ENCODE peak calls at places on chromosomes 4 and X, in four cellular contexts. One of them, this sample, is unnamed.

GRCh38 chrX:131841496-131842410 is 181.3 kb upstream of the STK26 start:
- DNase-seq in GM12878: no peak
- DNase-seq in H1: no peak
- DNase-seq in K562: peak
- DNase-seq in this sample: peak

GRCh38 chr4:10093801-10094552 is 22.6 kb downstream of the WDR1 start:
- DNase-seq in GM12878: no peak
- DNase-seq in H1: no peak
- DNase-seq in K562: no peak
- DNase-seq in this sample: no peak

GRCh38 chr4:117164338-117164737 is 79.0 kb upstream of the TRAM1L1 start:
- DNase-seq in GM12878: no peak
- DNase-seq in H1: no peak
- DNase-seq in K562: no peak
- DNase-seq in this sample: peak

GRCh38 chrX:37697169-37697760 is 11.7 kb downstream of the XK start:
- DNase-seq in GM12878: no peak
- DNase-seq in H1: no peak
- DNase-seq in K562: no peak
- DNase-seq in this sample: no peak

GRCh38 chrX:154140742-154141141 is 3.3 kb upstream of the OPN1LW start:
- DNase-seq in GM12878: no peak
- DNase-seq in H1: no peak
- DNase-seq in K562: no peak
- DNase-seq in this sample: no peak

GRCh38 chr4:41880022-41880837 is 55.0 kb upstream of the TMEM33 start:
- DNase-seq in GM12878: no peak
- DNase-seq in H1: no peak
- DNase-seq in K562: no peak
- DNase-seq in this sample: no peak

GRCh38 chr4:104896623-104897296 is 249.9 kb upstream of the TET2 start:
- DNase-seq in GM12878: peak
- DNase-seq in H1: no peak
- DNase-seq in K562: no peak
- DNase-seq in this sample: no peak

GRCh38 chrX:119155416-119156035 is 27.9 kb upstream of the KIAA1210 start:
- DNase-seq in GM12878: no peak
- DNase-seq in H1: no peak
- DNase-seq in K562: no peak
- DNase-seq in this sample: no peak

GRCh38 chrX:131288738-131289511 is at the start of gene IGSF1:
- DNase-seq in GM12878: no peak
- DNase-seq in H1: peak
- DNase-seq in K562: peak
- DNase-seq in this sample: no peak

GRCh38 chr4:183435803-183436202 is 8.6 kb upstream of the CDKN2AIP start:
- DNase-seq in GM12878: no peak
- DNase-seq in H1: no peak
- DNase-seq in K562: no peak
- DNase-seq in this sample: no peak

GRCh38 chr4:183437452-183437851 is 7.0 kb upstream of the CDKN2AIP start:
- DNase-seq in GM12878: no peak
- DNase-seq in H1: no peak
- DNase-seq in K562: no peak
- DNase-seq in this sample: no peak

GRCh38 chr4:183436417-183436816 is 8.0 kb upstream of the CDKN2AIP start:
- DNase-seq in GM12878: no peak
- DNase-seq in H1: no peak
- DNase-seq in K562: no peak
- DNase-seq in this sample: no peak

GRCh38 chr4:183431614-183432013 is 12.8 kb upstream of the CDKN2AIP start:
- DNase-seq in GM12878: no peak
- DNase-seq in H1: no peak
- DNase-seq in K562: no peak
- DNase-seq in this sample: no peak

DNA sequence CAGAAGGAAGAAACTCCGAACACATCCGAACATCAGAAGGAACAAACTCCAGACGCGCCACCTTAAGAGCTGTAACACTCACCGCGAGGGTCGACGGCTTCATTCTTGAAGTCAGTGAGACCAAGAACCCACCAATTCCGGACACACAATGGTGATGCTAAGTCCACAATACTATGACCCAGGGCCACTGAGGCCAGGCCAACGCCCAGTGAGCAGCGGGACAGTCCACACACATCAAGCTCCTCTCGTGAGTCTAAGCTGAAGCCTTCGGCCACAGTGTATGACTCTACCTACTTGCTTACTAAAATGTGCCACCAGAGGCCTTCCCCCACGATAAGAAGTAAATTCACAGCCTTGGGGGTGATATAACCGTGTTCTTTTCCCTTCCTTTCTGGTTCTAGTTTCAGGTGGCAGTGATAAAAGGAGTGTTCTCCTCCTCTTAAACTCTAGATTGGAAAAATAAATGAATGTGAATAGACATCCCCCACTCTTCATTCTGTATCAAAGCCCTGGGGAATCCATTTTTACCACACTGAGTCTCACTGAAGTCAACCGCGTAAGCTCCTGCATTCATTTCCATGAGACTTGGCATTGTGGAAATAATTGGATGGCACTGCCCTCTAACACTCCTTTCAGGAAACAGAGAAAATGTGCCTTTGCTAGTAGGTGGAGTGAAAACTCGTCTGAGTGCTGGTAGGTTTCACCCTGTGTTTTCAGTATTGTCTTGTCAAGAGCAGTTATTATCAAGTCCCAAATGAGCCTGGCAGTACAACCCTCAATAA is 10.0 kb upstream of the CDKN2AIP start:
- DNase-seq in GM12878: no peak
- DNase-seq in H1: no peak
- DNase-seq in K562: no peak
- DNase-seq in this sample: no peak
- TF ChIP-seq SRF in GM12878: no peak
- TF ChIP-seq SRF in H1: no peak
- TF ChIP-seq SRF in K562: no peak
- TF ChIP-seq SRF in this sample: no peak

DNA sequence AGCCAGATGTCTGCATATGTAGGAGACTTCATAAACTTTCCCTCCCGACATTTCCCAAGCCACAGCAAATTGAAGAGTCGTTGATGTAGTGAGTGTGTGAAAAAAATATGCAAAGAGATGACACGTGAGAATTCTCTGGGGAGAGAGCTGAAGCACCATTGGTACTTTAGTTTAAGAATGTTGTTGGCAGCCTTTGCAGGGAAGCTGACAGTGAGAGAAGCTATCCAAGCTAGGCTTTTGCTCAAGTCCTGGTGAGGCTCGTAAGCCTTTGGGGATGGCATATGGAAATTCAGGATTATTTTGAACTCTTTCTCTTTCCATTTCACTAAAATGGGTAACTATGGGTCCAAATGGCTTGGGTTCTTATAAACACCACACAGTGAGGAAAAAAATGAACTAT is 87.5 kb downstream of the GLRA2 start:
- DNase-seq in GM12878: no peak
- DNase-seq in H1: no peak
- DNase-seq in K562: no peak
- DNase-seq in this sample: no peak
- TF ChIP-seq EGR1 in GM12878: no peak
- TF ChIP-seq EGR1 in H1: no peak
- TF ChIP-seq EGR1 in K562: no peak
- TF ChIP-seq EGR1 in this sample: no peak

GRCh38 chr4:72094054-72094780 is 62.4 kb downstream of the NPFFR2 start:
- DNase-seq in GM12878: no peak
- DNase-seq in H1: no peak
- DNase-seq in K562: no peak
- DNase-seq in this sample: no peak
- TF ChIP-seq EZH2 in GM12878: no peak
- TF ChIP-seq EZH2 in H1: no peak
- TF ChIP-seq EZH2 in K562: no peak
- TF ChIP-seq EZH2 in this sample: no peak

GRCh38 chr4:77818077-77818666 is 996 bp downstream of the CNOT6L start:
- DNase-seq in GM12878: no peak
- DNase-seq in H1: no peak
- DNase-seq in K562: peak
- DNase-seq in this sample: peak

GRCh38 chr4:77815651-77816050 is 3.5 kb downstream of the CNOT6L start:
- DNase-seq in GM12878: no peak
- DNase-seq in H1: no peak
- DNase-seq in K562: no peak
- DNase-seq in this sample: no peak

GRCh38 chr4:77818667-77819408 is at the start of gene CNOT6L:
- DNase-seq in GM12878: no peak
- DNase-seq in H1: no peak
- DNase-seq in K562: peak
- DNase-seq in this sample: peak

GRCh38 chr4:77819409-77819835 is 254 bp upstream of the CNOT6L start:
- DNase-seq in GM12878: no peak
- DNase-seq in H1: no peak
- DNase-seq in K562: peak
- DNase-seq in this sample: no peak

GRCh38 chr4:77817304-77818076 is 1.7 kb downstream of the CNOT6L start:
- DNase-seq in GM12878: no peak
- DNase-seq in H1: no peak
- DNase-seq in K562: no peak
- DNase-seq in this sample: no peak
- TF ChIP-seq SRF in GM12878: no peak
- TF ChIP-seq SRF in H1: no peak
- TF ChIP-seq SRF in K562: no peak
- TF ChIP-seq SRF in this sample: no peak

GRCh38 chrX:51395474-51395806 is 62.8 kb downstream of the NUDT10 start:
- DNase-seq in GM12878: no peak
- DNase-seq in H1: no peak
- DNase-seq in K562: no peak
- DNase-seq in this sample: no peak

DNA sequence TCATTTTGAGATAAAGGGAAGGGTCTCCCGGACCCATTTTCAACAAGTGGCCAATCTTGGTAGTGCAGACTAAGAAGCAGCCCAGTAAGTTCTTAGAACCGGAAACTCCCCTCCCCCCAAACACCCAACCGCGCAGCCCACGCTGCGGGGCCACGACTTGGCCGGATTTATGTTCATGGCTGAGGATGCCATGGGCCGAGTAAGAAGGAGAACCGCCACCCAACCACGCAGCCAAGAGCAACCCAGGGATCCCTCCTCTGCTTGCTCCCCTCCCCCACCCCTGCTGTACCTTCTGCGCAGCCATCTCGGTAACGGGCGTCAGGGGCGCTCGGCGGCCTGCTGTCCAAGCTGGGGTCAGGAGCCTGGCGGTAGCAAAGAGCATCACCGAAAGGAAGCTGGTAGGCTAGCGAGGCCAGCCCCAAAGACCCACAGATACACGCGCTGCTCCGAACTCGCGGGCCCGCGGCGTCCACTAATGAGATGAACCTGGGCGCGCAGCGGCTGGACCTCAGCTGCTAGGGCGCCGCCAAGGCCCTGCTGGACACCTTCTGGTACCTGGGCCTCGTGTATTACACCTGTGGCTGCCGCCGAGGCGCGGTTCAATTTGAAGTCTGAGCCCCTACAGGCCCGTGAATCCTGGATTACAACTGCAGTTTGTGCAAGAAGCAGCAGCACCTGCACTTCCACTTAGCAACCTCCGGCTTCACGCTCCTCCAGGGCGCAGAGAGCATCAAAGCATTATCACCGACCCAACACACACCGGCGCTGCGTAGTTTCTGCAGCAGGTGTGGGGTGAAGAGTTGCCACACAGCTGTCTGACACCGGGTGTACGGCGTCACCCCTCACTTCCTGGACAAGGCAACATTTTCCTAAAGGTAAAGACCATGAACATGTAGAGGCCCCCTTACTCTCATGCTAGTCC is 63.4 kb downstream of the NUDT10 start:
- DNase-seq in GM12878: no peak
- DNase-seq in H1: no peak
- DNase-seq in K562: peak
- DNase-seq in this sample: no peak
- TF ChIP-seq EGR1 in GM12878: no peak
- TF ChIP-seq EGR1 in H1: no peak
- TF ChIP-seq EGR1 in K562: no peak
- TF ChIP-seq EGR1 in this sample: no peak

GRCh38 chrX:71909956-71910355 is 689 bp upstream of the NHSL2 start:
- DNase-seq in GM12878: no peak
- DNase-seq in H1: no peak
- DNase-seq in K562: no peak
- DNase-seq in this sample: no peak

GRCh38 chrX:71912156-71912555 is 1.5 kb downstream of the NHSL2 start:
- DNase-seq in GM12878: no peak
- DNase-seq in H1: no peak
- DNase-seq in K562: no peak
- DNase-seq in this sample: no peak

GRCh38 chrX:71911731-71912050 is 1.0 kb downstream of the NHSL2 start:
- DNase-seq in GM12878: no peak
- DNase-seq in H1: no peak
- DNase-seq in K562: no peak
- DNase-seq in this sample: no peak

GRCh38 chrX:71911023-71911730 is 532 bp downstream of the NHSL2 start:
- DNase-seq in GM12878: no peak
- DNase-seq in H1: no peak
- DNase-seq in K562: no peak
- DNase-seq in this sample: no peak

DNA sequence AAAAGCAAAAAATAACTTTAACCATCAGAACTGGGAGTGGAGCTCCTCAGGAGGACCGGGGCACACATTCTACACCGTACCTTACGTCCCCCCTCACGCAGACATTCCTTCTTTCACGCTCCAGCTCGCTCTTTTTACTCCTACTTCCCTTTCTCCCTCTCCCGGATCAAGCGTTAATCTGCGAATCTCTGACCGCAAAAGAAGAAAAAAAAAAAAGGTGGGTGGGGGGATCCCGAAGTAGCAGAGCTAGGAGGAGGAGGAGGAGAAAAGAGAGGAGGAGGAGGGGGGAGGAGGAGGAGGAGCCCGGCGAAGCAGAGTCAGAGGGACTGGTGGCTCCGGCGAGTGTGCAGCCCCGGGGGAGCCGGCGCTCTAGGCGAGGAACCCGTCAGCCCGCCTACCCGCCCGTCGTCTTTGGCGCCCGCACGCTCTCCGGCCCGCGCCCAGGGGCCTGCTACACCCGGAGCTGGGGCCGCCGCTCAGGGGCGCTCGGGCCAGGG is at the start of gene NHSL2:
- DNase-seq in GM12878: no peak
- DNase-seq in H1: no peak
- DNase-seq in K562: no peak
- DNase-seq in this sample: no peak
- TF ChIP-seq EZH2 in GM12878: no peak
- TF ChIP-seq EZH2 in H1: no peak
- TF ChIP-seq EZH2 in K562: no peak
- TF ChIP-seq EZH2 in this sample: no peak

GRCh38 chr4:80125252-80126177 is 52.5 kb upstream of the ANTXR2 start:
- DNase-seq in GM12878: no peak
- DNase-seq in H1: no peak
- DNase-seq in K562: peak
- DNase-seq in this sample: peak
- TF ChIP-seq SRF in GM12878: no peak
- TF ChIP-seq SRF in H1: no peak
- TF ChIP-seq SRF in K562: no peak
- TF ChIP-seq SRF in this sample: no peak

DNA sequence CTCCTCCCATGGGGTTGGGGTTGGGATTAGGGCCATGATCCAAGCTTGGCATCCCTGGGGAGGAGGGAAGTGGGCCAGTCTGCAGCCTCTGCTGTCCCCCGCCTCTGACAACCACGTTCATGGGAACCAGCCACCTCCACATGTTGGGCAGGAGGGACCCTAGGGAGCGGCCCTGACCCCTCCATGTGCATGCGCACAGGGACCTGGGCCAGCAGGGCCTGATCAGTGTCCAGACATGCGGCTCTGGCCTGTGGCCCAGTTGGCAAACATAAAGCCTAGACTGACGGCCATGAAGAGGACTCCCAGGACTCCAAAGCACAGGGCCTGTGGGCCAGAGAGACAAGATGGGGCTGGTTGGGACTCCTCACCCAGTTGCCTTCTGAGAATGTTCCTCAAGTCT is 11.3 kb downstream of the SLC38A5 start:
- DNase-seq in GM12878: no peak
- DNase-seq in H1: no peak
- DNase-seq in K562: no peak
- DNase-seq in this sample: no peak
- TF ChIP-seq EGR1 in GM12878: no peak
- TF ChIP-seq EGR1 in H1: no peak
- TF ChIP-seq EGR1 in K562: no peak
- TF ChIP-seq EGR1 in this sample: no peak